ENCODE peak calls at places on chromosomes 7 and 10, in ten cellular contexts. U is amygdala, F is left ventricle myocardium inferior, A is DMS153, Z is GM13976, O is EL, P is NCI-H1417 treated with DMSO at 0.1 percent for 48 hours, S is SW 1271, Q is NCI-H1092 treated with DMSO at 0.1 percent for 48 hours, V is nucleus accumbens. N is an unnamed sample.

GRCh38 chr10:84243759-84244158 is 1.1 kb upstream of the RGR start:
- DNase-seq in U (no peak), Q (no peak), F (no peak), P (no peak), O (no peak), A (no peak), S (no peak), V (no peak), Z (no peak), N (no peak)

GRCh38 chr7:124351950-124352349 is 319.1 kb upstream of the TMEM229A start:
- DNase-seq in P (no peak), O (no peak), V (no peak), F (peak), U (no peak), Q (no peak), S (no peak), A (no peak), Z (no peak), N (no peak)

GRCh38 chr10:59060852-59061251 is 115.6 kb upstream of the PHYHIPL start:
- DNase-seq in Z (no peak), O (no peak), P (no peak), S (no peak), V (no peak), F (no peak), A (no peak), Q (no peak), U (no peak), N (no peak)

GRCh38 chr7:146831875-146832274 is 715.3 kb downstream of the CNTNAP2 start:
- DNase-seq in S (no peak), F (no peak), P (no peak), Q (no peak), A (no peak), Z (no peak), V (no peak), O (no peak), U (no peak), N (no peak)

GRCh38 chr7:55966851-55967250 is 2.5 kb downstream of the NIPSNAP2 start:
- DNase-seq in P (no peak), Z (no peak), U (no peak), Q (no peak), S (no peak), V (no peak), F (no peak), O (no peak), A (no peak), N (no peak)

GRCh38 chr7:107345898-107346297 is 124.0 kb upstream of the GPR22 start:
- DNase-seq in V (no peak), Z (peak), U (no peak), Q (no peak), O (no peak), S (no peak), P (no peak), A (no peak), F (no peak), N (no peak)

GRCh38 chr10:8294779-8295178 is 240.3 kb downstream of the GATA3 start:
- DNase-seq in F (no peak), Q (no peak), A (no peak), S (no peak), O (no peak), Z (no peak), U (no peak), V (no peak), P (no peak), N (no peak)

GRCh38 chr7:117673367-117673766 is 193.5 kb downstream of the CFTR start:
- DNase-seq in V (peak), U (no peak), O (no peak), A (peak), S (no peak), Z (no peak), Q (peak), F (peak), P (no peak), N (no peak)

GRCh38 chr7:144454256-144455039 is 51.0 kb upstream of the NOBOX start:
- DNase-seq in U (no peak), F (no peak), O (no peak), Q (no peak), S (no peak), A (no peak), Z (no peak), V (no peak), P (no peak), N (no peak)

GRCh38 chr7:112744818-112745217 is 45.4 kb downstream of the TMEM168 start:
- DNase-seq in S (no peak), A (no peak), O (no peak), V (no peak), U (no peak), F (no peak), P (no peak), Z (no peak), Q (no peak), N (no peak)

GRCh38 chr7:81447351-81447952 is 322.4 kb downstream of the HGF start:
- DNase-seq in A (peak), O (peak), V (no peak), S (peak), F (no peak), Q (peak), P (peak), U (no peak), Z (no peak), N (peak)

GRCh38 chr10:35208536-35208935 is 81.9 kb downstream of the CREM start:
- DNase-seq in A (no peak), P (no peak), O (no peak), U (no peak), V (no peak), S (no peak), F (no peak), Z (peak), Q (no peak), N (no peak)

GRCh38 chr7:116777613-116778380 is 84.6 kb upstream of the CAPZA2 start:
- DNase-seq in V (no peak), Z (no peak), A (no peak), P (no peak), S (peak), Q (no peak), F (no peak), U (no peak), O (peak), N (no peak)

GRCh38 chr7:127794551-127794950 is 142.6 kb downstream of the SND1 start:
- DNase-seq in O (no peak), P (no peak), A (no peak), S (no peak), Z (no peak), U (no peak), Q (no peak), F (no peak), V (no peak), N (no peak)

GRCh38 chr7:137386966-137387365 is 43.4 kb upstream of the PTN start:
- DNase-seq in A (no peak), Z (no peak), S (no peak), P (no peak), U (no peak), Q (no peak), O (no peak), V (no peak), F (no peak), N (no peak)

GRCh38 chr7:105829681-105830322 is 46.6 kb downstream of the ATXN7L1 start:
- DNase-seq in V (no peak), S (peak), Z (no peak), Q (no peak), F (no peak), P (no peak), O (peak), U (no peak), A (no peak), N (no peak)

GRCh38 chr7:106731637-106732036 is 70.7 kb upstream of the CCDC71L start:
- DNase-seq in V (no peak), F (no peak), Z (no peak), A (peak), O (no peak), Q (no peak), S (no peak), U (no peak), P (no peak), N (no peak)

GRCh38 chr7:93117852-93118530 is at the start of gene SAMD9:
- DNase-seq in O (peak), S (peak), U (no peak), Z (peak), Q (peak), A (peak), V (no peak), F (no peak), P (peak), N (no peak)

GRCh38 chr7:112556633-112557032 is 75.8 kb downstream of the LSMEM1 start:
- DNase-seq in Q (no peak), F (no peak), P (no peak), U (no peak), V (no peak), A (no peak), O (no peak), S (no peak), Z (peak), N (no peak)

GRCh38 chr10:125535559-125535958 is 147.4 kb downstream of the TEX36 start:
- DNase-seq in S (no peak), Z (no peak), U (no peak), A (no peak), Q (no peak), V (no peak), O (no peak), F (no peak), P (no peak), N (no peak)

GRCh38 chr10:5582736-5583135 is 58.0 kb downstream of the CALML3 start:
- DNase-seq in F (no peak), V (no peak), S (no peak), Z (no peak), O (no peak), Q (no peak), U (no peak), P (no peak), A (no peak), N (no peak)

GRCh38 chr10:50501899-50502556 is 121.7 kb downstream of the SGMS1 start:
- DNase-seq in A (no peak), U (no peak), O (no peak), F (no peak), V (no peak), S (no peak), P (no peak), Q (no peak), Z (no peak), N (no peak)

GRCh38 chr7:15620491-15621185 is 58.8 kb upstream of the AGMO start:
- DNase-seq in Q (no peak), F (no peak), S (no peak), P (no peak), Z (no peak), U (no peak), A (no peak), V (no peak), O (peak), N (no peak)

GRCh38 chr7:68700414-68700813 is 897.9 kb upstream of the AUTS2 start:
- DNase-seq in F (no peak), O (no peak), P (no peak), Z (no peak), A (no peak), U (no peak), S (no peak), V (no peak), Q (no peak), N (no peak)

GRCh38 chr7:137081694-137082093 is 213.2 kb downstream of the CHRM2 start:
- DNase-seq in Q (no peak), A (no peak), Z (no peak), O (peak), F (peak), P (no peak), V (no peak), U (no peak), S (no peak), N (peak)

GRCh38 chr7:36653011-36653670 is 71.2 kb downstream of the AOAH start:
- DNase-seq in U (no peak), P (no peak), Z (no peak), A (no peak), F (no peak), Q (no peak), V (no peak), O (peak), S (no peak), N (no peak)

GRCh38 chr7:124686543-124687161 is 78.9 kb downstream of the GPR37 start:
- DNase-seq in F (no peak), Q (no peak), P (no peak), Z (no peak), A (no peak), U (no peak), O (peak), V (no peak), S (no peak), N (no peak)

GRCh38 chr10:7767209-7767608 is 20.6 kb downstream of the KIN start:
- DNase-seq in F (no peak), P (no peak), O (peak), Q (no peak), S (no peak), A (no peak), Z (no peak), U (no peak), V (no peak), N (no peak)

GRCh38 chr7:155424301-155425010 is 33.5 kb upstream of the EN2 start:
- DNase-seq in Q (no peak), A (no peak), Z (no peak), S (no peak), P (no peak), V (no peak), U (no peak), F (no peak), O (no peak), N (no peak)

GRCh38 chr7:15755061-15755460 is 68.6 kb upstream of the MEOX2 start:
- DNase-seq in U (no peak), Z (no peak), V (no peak), Q (no peak), A (no peak), F (no peak), S (no peak), P (no peak), O (peak), N (no peak)

GRCh38 chr7:131108212-131108980 is 219.3 kb upstream of the MKLN1 start:
- DNase-seq in P (no peak), Q (no peak), V (no peak), F (no peak), S (no peak), U (no peak), O (peak), A (no peak), Z (peak), N (no peak)

GRCh38 chr7:144812379-144813283 is 23.2 kb downstream of the TPK1 start:
- DNase-seq in F (no peak), V (no peak), P (no peak), S (no peak), A (no peak), O (no peak), Z (no peak), Q (no peak), U (no peak), N (no peak)

GRCh38 chr7:106114735-106115383 is 2.7 kb upstream of the SYPL1 start:
- DNase-seq in Z (no peak), A (no peak), U (no peak), V (no peak), O (no peak), P (no peak), F (no peak), Q (no peak), S (no peak), N (no peak)

GRCh38 chr10:13743101-13743693 is 156.4 kb downstream of the PRPF18 start:
- DNase-seq in O (no peak), F (no peak), V (no peak), Z (peak), P (no peak), S (no peak), A (no peak), U (no peak), Q (no peak), N (no peak)

N was measured in BE2C.